ENCODE peak calls at places on chromosomes 4 and X, in ten cellular contexts. One of them, this sample, is unnamed.

GRCh38 chr4:2673157-2673556 is 83.0 kb downstream of the TNIP2 start:
- DNase-seq in A549: peak; percentile 7
- DNase-seq in Karpas-422: no peak
- DNase-seq in T-helper 9 cell: no peak
- DNase-seq in heart left ventricle: no peak
- DNase-seq in IMR-90: no peak
- DNase-seq in foreskin keratinocyte: no peak
- DNase-seq in GM03348: no peak
- DNase-seq in BJ: no peak
- DNase-seq in NAMALWA: peak; percentile 33
- DNase-seq in this sample: no peak

GRCh38 chrX:87961471-87961870 is 443.9 kb downstream of the KLHL4 start:
- DNase-seq in heart left ventricle: no peak
- DNase-seq in Karpas-422: no peak
- DNase-seq in A549: no peak
- DNase-seq in GM03348: no peak
- DNase-seq in BJ: no peak
- DNase-seq in T-helper 9 cell: no peak
- DNase-seq in foreskin keratinocyte: no peak
- DNase-seq in IMR-90: no peak
- DNase-seq in NAMALWA: no peak
- DNase-seq in this sample: no peak

GRCh38 chr4:56696056-56696455 is 15.0 kb upstream of the HOPX start:
- DNase-seq in A549: no peak
- DNase-seq in BJ: no peak
- DNase-seq in heart left ventricle: no peak
- DNase-seq in T-helper 9 cell: no peak
- DNase-seq in NAMALWA: no peak
- DNase-seq in IMR-90: no peak
- DNase-seq in foreskin keratinocyte: peak; percentile 50
- DNase-seq in Karpas-422: no peak
- DNase-seq in GM03348: no peak
- DNase-seq in this sample: no peak

GRCh38 chr4:73599182-73599581 is 21.1 kb downstream of the RASSF6 start:
- DNase-seq in NAMALWA: peak; percentile 54
- DNase-seq in Karpas-422: no peak
- DNase-seq in heart left ventricle: peak; percentile 28
- DNase-seq in A549: peak; percentile 51
- DNase-seq in BJ: no peak
- DNase-seq in GM03348: peak; percentile 27
- DNase-seq in foreskin keratinocyte: peak; percentile 89
- DNase-seq in T-helper 9 cell: no peak
- DNase-seq in IMR-90: peak; percentile 73
- DNase-seq in this sample: no peak

GRCh38 chr4:118741456-118741855 is 56.3 kb downstream of the METTL14 start:
- DNase-seq in Karpas-422: no peak
- DNase-seq in NAMALWA: no peak
- DNase-seq in A549: no peak
- DNase-seq in IMR-90: peak; percentile 42
- DNase-seq in GM03348: no peak
- DNase-seq in heart left ventricle: no peak
- DNase-seq in foreskin keratinocyte: no peak
- DNase-seq in T-helper 9 cell: no peak
- DNase-seq in BJ: no peak
- DNase-seq in this sample: no peak

GRCh38 chrX:18643243-18643642 is 28.7 kb downstream of the RS1 start:
- DNase-seq in BJ: no peak
- DNase-seq in heart left ventricle: no peak
- DNase-seq in IMR-90: no peak
- DNase-seq in GM03348: no peak
- DNase-seq in NAMALWA: no peak
- DNase-seq in foreskin keratinocyte: no peak
- DNase-seq in T-helper 9 cell: no peak
- DNase-seq in Karpas-422: no peak
- DNase-seq in A549: no peak
- DNase-seq in this sample: no peak

GRCh38 chrX:7074135-7074907 is 73.2 kb upstream of the STS start:
- DNase-seq in Karpas-422: no peak
- DNase-seq in T-helper 9 cell: no peak
- DNase-seq in foreskin keratinocyte: no peak
- DNase-seq in heart left ventricle: no peak
- DNase-seq in A549: no peak
- DNase-seq in GM03348: no peak
- DNase-seq in BJ: no peak
- DNase-seq in NAMALWA: no peak
- DNase-seq in IMR-90: no peak
- DNase-seq in this sample: no peak

GRCh38 chr4:23614284-23614892 is 275.5 kb downstream of the PPARGC1A start:
- DNase-seq in BJ: no peak
- DNase-seq in Karpas-422: peak; percentile 82
- DNase-seq in foreskin keratinocyte: peak; percentile 5
- DNase-seq in T-helper 9 cell: no peak
- DNase-seq in NAMALWA: peak; percentile 40
- DNase-seq in heart left ventricle: no peak
- DNase-seq in GM03348: no peak
- DNase-seq in IMR-90: peak; percentile 1
- DNase-seq in A549: peak; percentile 3
- DNase-seq in this sample: no peak

GRCh38 chrX:29143756-29144155 is 556.5 kb downstream of the IL1RAPL1 start:
- DNase-seq in T-helper 9 cell: no peak
- DNase-seq in foreskin keratinocyte: no peak
- DNase-seq in heart left ventricle: no peak
- DNase-seq in Karpas-422: no peak
- DNase-seq in GM03348: no peak
- DNase-seq in BJ: no peak
- DNase-seq in IMR-90: peak; percentile 3
- DNase-seq in NAMALWA: no peak
- DNase-seq in A549: no peak
- DNase-seq in this sample: no peak

GRCh38 chr4:153116101-153116680 is 88.1 kb upstream of the TRIM2 start:
- DNase-seq in foreskin keratinocyte: no peak
- DNase-seq in IMR-90: no peak
- DNase-seq in BJ: no peak
- DNase-seq in T-helper 9 cell: no peak
- DNase-seq in A549: no peak
- DNase-seq in Karpas-422: no peak
- DNase-seq in NAMALWA: no peak
- DNase-seq in GM03348: no peak
- DNase-seq in heart left ventricle: no peak
- DNase-seq in this sample: no peak

GRCh38 chrX:1394731-1395501 is 3.0 kb upstream of the SLC25A6 start:
- DNase-seq in foreskin keratinocyte: no peak
- DNase-seq in T-helper 9 cell: no peak
- DNase-seq in GM03348: peak; percentile 33
- DNase-seq in IMR-90: no peak
- DNase-seq in NAMALWA: no peak
- DNase-seq in A549: no peak
- DNase-seq in BJ: no peak
- DNase-seq in heart left ventricle: peak; percentile 33
- DNase-seq in Karpas-422: no peak
- DNase-seq in this sample: no peak

GRCh38 chr4:123364906-123365305 is 31.7 kb upstream of the SPRY1 start:
- DNase-seq in foreskin keratinocyte: peak; percentile 40
- DNase-seq in A549: no peak
- DNase-seq in IMR-90: no peak
- DNase-seq in NAMALWA: no peak
- DNase-seq in GM03348: no peak
- DNase-seq in heart left ventricle: no peak
- DNase-seq in T-helper 9 cell: no peak
- DNase-seq in Karpas-422: no peak
- DNase-seq in BJ: no peak
- DNase-seq in this sample: no peak

This sample was measured in mesothelial cell of epicardium.